ENCODE peak calls at places on chromosomes 1 and 21, in four cellular contexts. Y, H, O and F are unnamed samples.
A peak's percentile ranks its signal among the peaks of the same experiment; 100 is the strongest.

GRCh38 chr21:34983680-34984086 is 65.4 kb downstream of the RUNX1 start:
- DNase-seq in Y (no peak), H (no peak), O (no peak), F (no peak)

GRCh38 chr1:17736625-17737024 is 18.5 kb upstream of the ACTL8 start:
- DNase-seq in Y (no peak), H (no peak), O (no peak), F (no peak)

GRCh38 chr1:224245188-224245587 is 62.1 kb downstream of the DEGS1 start:
- DNase-seq in Y (peak; percentile 66), H (no peak), O (peak; percentile 13), F (peak; percentile 46)

GRCh38 chr1:223732993-223733798 is 20.9 kb downstream of the CAPN2 start:
- DNase-seq in Y (peak; percentile 58), H (no peak), O (no peak), F (no peak)

GRCh38 chr1:230278871-230279582 is 147.1 kb downstream of the PGBD5 start:
- DNase-seq in Y (no peak), H (no peak), O (no peak), F (no peak)

GRCh38 chr1:15153842-15154479 is 414 bp downstream of the TMEM51 start:
- DNase-seq in Y (peak; percentile 70), H (peak; percentile 94), O (peak; percentile 15), F (no peak)

GRCh38 chr1:9842781-9843575 is 19.2 kb upstream of the CLSTN1 start:
- DNase-seq in Y (peak; percentile 47), H (no peak), O (no peak), F (no peak)

GRCh38 chr1:151822404-151822803 is 9.2 kb downstream of the RORC start:
- DNase-seq in Y (no peak), H (no peak), O (no peak), F (no peak)

GRCh38 chr1:93255222-93256079 is 74.9 kb downstream of the CCDC18 start:
- DNase-seq in Y (no peak), H (no peak), O (no peak), F (no peak)

GRCh38 chr1:109548321-109549267 is at the start of gene GNAI3:
- DNase-seq in Y (peak; percentile 96), H (peak; percentile 95), O (peak; percentile 93), F (peak; percentile 99)

GRCh38 chr1:8259498-8260290 is 58.2 kb upstream of the SLC45A1 start:
- DNase-seq in Y (no peak), H (no peak), O (no peak), F (no peak)

GRCh38 chr1:46466477-46467182 is 23.0 kb upstream of the DMBX1 start:
- DNase-seq in Y (peak; percentile 40), H (peak; percentile 82), O (peak; percentile 29), F (no peak)

GRCh38 chr1:30444850-30445249 is 278.5 kb downstream of the MATN1 start:
- DNase-seq in Y (no peak), H (peak; percentile 3), O (no peak), F (no peak)

GRCh38 chr1:148333875-148334338 is 149.2 kb downstream of the PPIAL4G start:
- DNase-seq in Y (no peak), H (peak; percentile 60), O (no peak), F (peak; percentile 40)

GRCh38 chr1:47684964-47685762 is 247.3 kb downstream of the FOXD2 start:
- DNase-seq in Y (no peak), H (peak; percentile 33), O (no peak), F (no peak)

GRCh38 chr1:181482521-181483083 is 715 bp upstream of the CACNA1E start:
- DNase-seq in Y (no peak), H (peak; percentile 84), O (no peak), F (no peak)

GRCh38 chr21:16770279-16770678 is 742.6 kb upstream of the CXADR start:
- DNase-seq in Y (no peak), H (no peak), O (no peak), F (no peak)

GRCh38 chr1:168504064-168504837 is 39.5 kb downstream of the XCL2 start:
- DNase-seq in Y (no peak), H (no peak), O (no peak), F (peak; percentile 42)

GRCh38 chr1:31782066-31782762 is 18.1 kb upstream of the ADGRB2 start:
- DNase-seq in Y (no peak), H (no peak), O (no peak), F (peak; percentile 72)

GRCh38 chr1:21139601-21140000 is 37.1 kb downstream of the EIF4G3 start:
- DNase-seq in Y (peak; percentile 56), H (no peak), O (peak; percentile 5), F (no peak)

GRCh38 chr1:215406927-215407326 is 160.2 kb upstream of the KCTD3 start:
- DNase-seq in Y (no peak), H (no peak), O (no peak), F (no peak)

GRCh38 chr1:183033205-183033604 is 10.0 kb downstream of the LAMC1 start:
- DNase-seq in Y (no peak), H (no peak), O (no peak), F (no peak)

GRCh38 chr21:43942201-43942600 is 69.9 kb upstream of the TRAPPC10 start:
- DNase-seq in Y (no peak), H (no peak), O (no peak), F (no peak)

GRCh38 chr1:117398957-117399356 is 31.7 kb downstream of the MAN1A2 start:
- DNase-seq in Y (no peak), H (no peak), O (no peak), F (no peak)

GRCh38 chr1:174800221-174800791 is 199.4 kb upstream of the CACYBP start:
- DNase-seq in Y (no peak), H (no peak), O (peak; percentile 70), F (no peak)

GRCh38 chr1:172351347-172351746 is 69.1 kb upstream of the C1orf105 start:
- DNase-seq in Y (no peak), H (no peak), O (no peak), F (no peak)

GRCh38 chr1:159835862-159836518 is 9.3 kb downstream of the SLAMF8 start:
- DNase-seq in Y (no peak), H (no peak), O (no peak), F (no peak)

GRCh38 chr21:38984982-38985422 is 179.3 kb downstream of the ETS2 start:
- DNase-seq in Y (no peak), H (no peak), O (no peak), F (no peak)

GRCh38 chr1:32066489-32066873 is 6.3 kb upstream of the TMEM39B start:
- DNase-seq in Y (peak; percentile 22), H (no peak), O (peak; percentile 29), F (peak; percentile 64)

GRCh38 chr1:225447649-225448048 is 19.8 kb upstream of the LBR start:
- DNase-seq in Y (no peak), H (no peak), O (peak; percentile 67), F (no peak)

GRCh38 chr1:153978274-153978909 is 918 bp upstream of the JTB start:
- DNase-seq in Y (no peak), H (no peak), O (no peak), F (no peak)

GRCh38 chr1:38283736-38284470 is 237.3 kb upstream of the POU3F1 start:
- DNase-seq in Y (no peak), H (peak; percentile 35), O (no peak), F (no peak)

GRCh38 chr1:112955678-112956502 is at the start of gene SLC16A1:
- DNase-seq in Y (peak; percentile 95), H (peak; percentile 89), O (peak; percentile 91), F (peak; percentile 97)

GRCh38 chr21:32320059-32320458 is 21.4 kb downstream of the MRAP start:
- DNase-seq in Y (no peak), H (no peak), O (no peak), F (no peak)

GRCh38 chr1:197327776-197328364 is 59.8 kb downstream of the CRB1 start:
- DNase-seq in Y (no peak), H (no peak), O (no peak), F (peak; percentile 50)

GRCh38 chr21:45424854-45425795 is 20.2 kb downstream of the COL18A1 start:
- DNase-seq in Y (no peak), H (no peak), O (no peak), F (no peak)